ENCODE peak calls at places on chromosomes 6 and 20, in seven cellular contexts. F is H9, E is mesendoderm, Z is H1, H is neuronal stem cell, A is trophoblast cell, D is mesenchymal stem cell. X is an unnamed sample.

GRCh38 chr20:49245921-49246740 is 26.9 kb downstream of the DDX27 start:
- DNase-seq in D (peak), Z (no peak), F (peak), A (no peak), H (no peak), E (peak), X (peak)

GRCh38 chr6:15499591-15499990 is 163.2 kb downstream of the DTNBP1 start:
- DNase-seq in H (no peak), A (no peak), D (no peak), E (no peak), Z (no peak), F (no peak), X (no peak)

GRCh38 chr20:47704746-47705496 is 80.4 kb downstream of the SULF2 start:
- DNase-seq in A (no peak), D (no peak), E (no peak), F (no peak), Z (no peak), H (no peak), X (no peak)

GRCh38 chr6:136783495-136784270 is 8.6 kb downstream of the MAP3K5 start:
- DNase-seq in Z (no peak), F (no peak), E (no peak), A (no peak), D (no peak), H (no peak), X (no peak)

GRCh38 chr6:168004945-168005344 is 7.5 kb downstream of the KIF25 start:
- DNase-seq in D (no peak), H (no peak), F (no peak), Z (no peak), A (no peak), E (no peak), X (no peak)

GRCh38 chr20:33249456-33249855 is 13.7 kb downstream of the BPIFA1 start:
- DNase-seq in A (no peak), D (no peak), F (no peak), E (no peak), Z (no peak), H (no peak), X (no peak)

GRCh38 chr6:135280375-135281136 is 99.4 kb downstream of the MYB start:
- DNase-seq in F (no peak), H (no peak), A (no peak), Z (peak), E (no peak), D (peak), X (peak)

GRCh38 chr20:57316795-57317201 is 12.8 kb upstream of the SPO11 start:
- DNase-seq in H (no peak), D (no peak), A (no peak), F (no peak), E (no peak), Z (no peak), X (no peak)

GRCh38 chr6:56335733-56336132 is 88.4 kb upstream of the COL21A1 start:
- DNase-seq in Z (no peak), A (no peak), H (no peak), D (peak), F (no peak), E (no peak), X (peak)

GRCh38 chr6:40391086-40391485 is 196.1 kb downstream of the LRFN2 start:
- DNase-seq in E (no peak), F (no peak), H (no peak), A (no peak), D (no peak), Z (peak), X (no peak)

GRCh38 chr6:38725414-38726183 is 10.5 kb downstream of the DNAH8 start:
- DNase-seq in E (no peak), F (no peak), Z (no peak), D (peak), A (no peak), H (no peak), X (no peak)

GRCh38 chr20:49345538-49345937 is 67.7 kb upstream of the ZNFX1 start:
- DNase-seq in H (no peak), A (no peak), E (peak), D (no peak), F (no peak), Z (no peak), X (peak)

GRCh38 chr20:36802326-36803223 is 29.0 kb upstream of the DSN1 start:
- DNase-seq in D (peak), E (no peak), F (no peak), A (peak), Z (no peak), H (no peak), X (peak)

GRCh38 chr6:163427498-163428254 is 13.2 kb downstream of the QKI start:
- DNase-seq in A (no peak), F (no peak), Z (no peak), H (no peak), D (peak), E (peak), X (peak)

GRCh38 chr20:50399003-50399916 is 110.9 kb upstream of the PTPN1 start:
- DNase-seq in D (peak), Z (no peak), H (no peak), F (no peak), E (no peak), A (no peak), X (peak)

GRCh38 chr6:32920610-32921188 is 20.1 kb downstream of the HLA-DMB start:
- DNase-seq in D (no peak), A (no peak), E (no peak), Z (no peak), H (no peak), F (no peak), X (no peak)

GRCh38 chr6:146598785-146599405 is at the start of gene ADGB:
- DNase-seq in H (peak), F (peak), Z (peak), A (peak), D (peak), E (peak), X (peak)

GRCh38 chr20:17226410-17227198 is at the start of gene PCSK2:
- DNase-seq in F (peak), H (peak), D (peak), Z (peak), A (no peak), E (peak), X (peak)

GRCh38 chr6:30965140-30965601 is 18.3 kb upstream of the MUC21 start:
- DNase-seq in D (no peak), Z (no peak), H (no peak), A (no peak), F (no peak), E (no peak), X (no peak)

GRCh38 chr6:9197726-9198125 is 762.4 kb upstream of the SLC35B3 start:
- DNase-seq in H (no peak), F (no peak), D (no peak), A (no peak), E (no peak), Z (no peak), X (no peak)

GRCh38 chr6:34455831-34456230 is 10.0 kb upstream of the PACSIN1 start:
- DNase-seq in A (no peak), D (no peak), H (no peak), F (no peak), E (no peak), Z (no peak), X (no peak)

GRCh38 chr6:138428943-138429616 is 25.1 kb downstream of the HEBP2 start:
- DNase-seq in A (no peak), H (peak), E (peak), F (no peak), Z (no peak), D (peak), X (peak)

GRCh38 chr20:44334306-44334705 is 2.5 kb upstream of the R3HDML start:
- DNase-seq in Z (no peak), A (no peak), E (no peak), H (no peak), F (no peak), D (no peak), X (no peak)

GRCh38 chr20:53930651-53931504 is 139.5 kb downstream of the BCAS1 start:
- DNase-seq in H (no peak), D (no peak), Z (no peak), E (no peak), F (no peak), A (no peak), X (peak)

GRCh38 chr6:166925141-166925996 is 31.0 kb downstream of the RNASET2 start:
- DNase-seq in F (no peak), Z (no peak), A (no peak), H (no peak), D (no peak), E (no peak), X (no peak)

GRCh38 chr6:144423167-144423566 is 138.0 kb downstream of the UTRN start:
- DNase-seq in H (no peak), D (no peak), A (no peak), F (no peak), Z (no peak), E (peak), X (peak)

GRCh38 chr6:79313254-79313653 is 78.8 kb upstream of the HMGN3 start:
- DNase-seq in E (no peak), Z (no peak), F (no peak), D (no peak), H (no peak), A (peak), X (no peak)

GRCh38 chr6:130057495-130057894 is 39.1 kb downstream of the L3MBTL3 start:
- DNase-seq in H (no peak), D (no peak), E (no peak), A (no peak), Z (no peak), F (no peak), X (no peak)

GRCh38 chr6:130050230-130050629 is 31.8 kb downstream of the L3MBTL3 start:
- DNase-seq in D (peak), Z (no peak), H (no peak), E (no peak), A (no peak), F (no peak), X (peak)

GRCh38 chr6:130054725-130055124 is 36.3 kb downstream of the L3MBTL3 start:
- DNase-seq in F (no peak), A (no peak), D (no peak), E (no peak), Z (no peak), H (no peak), X (no peak)

DNA sequence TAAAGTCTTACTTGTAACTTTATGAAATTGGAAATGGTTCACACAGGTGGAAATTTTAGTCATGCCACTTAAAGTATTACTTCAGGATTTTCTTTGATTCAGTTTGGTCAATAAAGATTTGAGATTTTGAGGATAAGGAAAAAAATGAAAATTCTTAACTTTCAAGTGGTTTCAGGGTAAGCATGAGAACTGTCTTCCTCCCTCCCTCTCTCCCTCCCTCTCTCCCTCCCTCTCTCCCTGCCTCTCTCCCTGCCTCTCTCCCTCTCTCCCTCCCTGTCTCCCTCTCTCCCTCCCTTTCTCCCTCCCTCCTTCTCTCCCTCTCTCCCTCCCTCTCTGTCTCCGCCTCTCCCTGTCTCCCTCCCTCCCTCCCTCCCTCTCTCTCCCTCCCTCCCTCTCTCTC is 36.9 kb downstream of the L3MBTL3 start:
- DNase-seq in E (no peak), A (no peak), H (no peak), F (no peak), D (no peak), Z (no peak), X (no peak)
- H2BK5ac ChIP-seq in E (no peak), A (no peak), H (no peak), F (no peak), D (no peak), Z (no peak), X (no peak)

GRCh38 chr6:86712039-86712438 is 225.3 kb upstream of the HTR1E start:
- DNase-seq in A (no peak), Z (no peak), D (no peak), F (no peak), E (no peak), H (no peak), X (no peak)

GRCh38 chr6:86707545-86708120 is 229.7 kb upstream of the HTR1E start:
- DNase-seq in D (no peak), E (no peak), A (no peak), H (no peak), Z (no peak), F (no peak), X (no peak)

GRCh38 chr6:86706449-86706848 is 230.9 kb upstream of the HTR1E start:
- DNase-seq in A (peak), E (peak), H (no peak), Z (peak), D (no peak), F (peak), X (no peak)
- H2BK120ac ChIP-seq in A (no peak), E (no peak), H (no peak), Z (no peak), D (no peak), F (no peak), X (no peak)

DNA sequence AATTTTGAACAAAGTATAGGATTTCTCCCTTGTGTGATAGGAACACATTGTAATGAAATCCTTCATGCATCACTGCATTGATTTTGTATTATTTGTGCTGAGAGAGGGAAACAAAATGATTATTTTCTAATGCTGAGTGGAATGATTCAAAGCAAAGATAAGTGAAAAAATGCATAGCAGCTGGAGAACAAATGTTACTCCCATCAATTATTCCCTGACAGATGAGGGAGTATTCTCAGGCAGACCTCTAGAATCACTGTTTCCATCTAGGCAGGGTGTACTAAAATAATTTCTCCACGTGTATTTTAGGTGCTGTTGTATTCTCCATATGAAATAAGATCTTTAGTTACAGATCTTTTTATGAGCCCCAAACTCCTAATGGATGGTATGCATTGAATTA is 39.4 kb downstream of the RNF217 start:
- DNase-seq in H (no peak), Z (no peak), F (no peak), A (no peak), E (no peak), D (peak), X (no peak)
- H2BK5ac ChIP-seq in H (no peak), Z (no peak), F (no peak), A (no peak), E (no peak), D (no peak), X (peak)

DNA sequence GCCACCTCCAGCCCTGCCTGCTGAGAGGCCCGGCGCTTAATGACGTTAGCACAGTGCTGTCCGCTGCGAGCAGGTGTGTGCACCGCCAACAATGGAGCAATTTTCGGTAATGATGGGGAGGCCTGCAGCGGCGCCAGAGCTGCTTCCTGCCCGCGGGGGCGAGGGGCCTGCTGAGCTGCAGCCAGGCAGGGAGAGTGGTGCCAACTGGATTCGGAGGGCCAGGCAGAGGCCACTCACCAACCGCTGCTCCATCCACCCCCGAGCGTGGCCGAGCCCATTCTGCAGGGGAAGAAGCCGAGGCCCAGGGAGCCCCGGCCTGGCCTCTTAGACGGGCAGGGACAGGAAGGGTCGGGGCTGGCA is 9.6 kb downstream of the HRH3 start:
- DNase-seq in A (no peak), D (no peak), F (no peak), Z (no peak), E (no peak), H (no peak), X (no peak)
- H2BK120ac ChIP-seq in A (no peak), D (no peak), F (no peak), Z (no peak), E (no peak), H (no peak), X (no peak)

GRCh38 chr20:40262219-40262618 is 426.8 kb downstream of the MAFB start:
- DNase-seq in Z (no peak), F (no peak), D (peak), A (no peak), H (no peak), E (no peak), X (no peak)
- H2BK5ac ChIP-seq in Z (no peak), F (no peak), D (no peak), A (no peak), H (no peak), E (no peak), X (no peak)

GRCh38 chr20:51811514-51811913 is 9.2 kb upstream of the SALL4 start:
- DNase-seq in D (no peak), A (no peak), Z (no peak), E (no peak), H (no peak), F (no peak), X (no peak)
- H2BK120ac ChIP-seq in D (no peak), A (no peak), Z (no peak), E (no peak), H (no peak), F (no peak), X (no peak)

GRCh38 chr6:148419430-148419829 is 76.8 kb downstream of the SASH1 start:
- DNase-seq in E (no peak), F (no peak), A (no peak), Z (no peak), H (no peak), D (no peak), X (no peak)
- H2BK5ac ChIP-seq in E (no peak), F (no peak), A (no peak), Z (no peak), H (no peak), D (no peak), X (no peak)

DNA sequence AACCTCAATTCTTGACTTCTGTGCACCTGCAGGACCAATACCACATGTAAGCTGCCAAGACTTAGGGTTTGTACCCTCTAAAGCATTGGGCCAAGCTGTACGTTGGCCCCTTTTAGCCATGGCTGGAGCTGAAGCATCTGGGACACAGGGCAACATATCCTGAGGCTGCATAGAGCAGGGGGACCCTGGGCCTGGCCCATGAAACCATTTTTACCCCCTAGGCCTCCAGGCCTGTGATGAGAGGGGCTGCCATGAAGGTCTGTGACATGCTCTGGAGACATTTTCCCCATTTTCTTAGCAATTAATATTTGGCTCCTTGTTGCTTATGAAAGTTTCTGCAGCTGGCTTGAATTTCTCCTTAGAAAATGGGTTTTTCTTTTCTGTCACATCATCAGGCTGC is 31.0 kb downstream of the PRDM13 start:
- DNase-seq in D (no peak), F (no peak), H (no peak), E (no peak), Z (no peak), A (no peak), X (no peak)
- H2BK120ac ChIP-seq in D (no peak), F (no peak), H (no peak), E (no peak), Z (no peak), A (no peak), X (no peak)

DNA sequence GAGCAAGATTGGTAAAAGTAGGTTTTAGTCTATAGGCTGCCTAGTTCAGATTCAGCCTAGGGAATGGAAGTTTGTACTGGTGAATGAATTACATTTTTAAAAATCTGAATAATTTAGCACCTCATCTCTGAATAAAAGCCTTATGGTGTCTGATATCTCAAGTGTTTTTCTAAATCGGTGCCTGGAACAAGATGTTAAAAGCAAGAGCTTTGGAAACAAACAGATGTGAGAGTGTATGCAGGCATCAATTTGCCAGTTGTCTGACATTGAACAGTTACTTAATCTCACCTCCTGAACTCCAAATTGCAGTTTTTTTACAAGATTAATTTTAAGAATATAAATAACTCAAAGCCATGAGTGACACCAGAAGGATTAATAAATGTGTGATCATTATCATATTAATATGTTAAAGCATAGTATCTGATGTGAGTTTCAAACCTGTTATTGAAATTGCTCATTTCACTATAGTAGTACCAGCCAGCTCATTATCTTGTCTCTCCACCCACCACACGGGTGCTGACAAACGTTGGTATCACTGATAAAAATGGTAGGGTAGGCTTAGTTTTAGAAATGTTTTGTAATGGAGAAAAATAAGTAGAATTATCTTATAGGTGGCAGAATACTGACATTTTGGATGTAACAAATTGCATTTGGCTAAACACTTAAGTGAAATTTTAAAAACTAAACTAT is 157.3 kb downstream of the FAM83B start:
- DNase-seq in E (no peak), A (no peak), H (no peak), F (no peak), Z (no peak), D (no peak), X (no peak)
- H2BK5ac ChIP-seq in E (no peak), A (no peak), H (no peak), F (no peak), Z (no peak), D (no peak), X (no peak)